ENCODE peak calls at places on chromosomes 16 and 17, in five cellular contexts. One of them, this sample, is unnamed.
A peak's percentile ranks its signal among the peaks of the same experiment; 100 is the strongest.

GRCh38 chr17:2392252-2393183 is 8.3 kb downstream of the MNT start:
- DNase-seq in NCI-H1694: peak; percentile 74
- DNase-seq in putamen: peak; percentile 97
- DNase-seq in AG08395: peak; percentile 93
- DNase-seq in right lobe of liver: peak; percentile 98
- DNase-seq in this sample: peak; percentile 81

GRCh38 chr17:39605492-39606433 is 2.0 kb downstream of the NEUROD2 start:
- DNase-seq in NCI-H1694: no peak
- DNase-seq in putamen: no peak
- DNase-seq in AG08395: no peak
- DNase-seq in right lobe of liver: no peak
- DNase-seq in this sample: no peak

GRCh38 chr17:41835214-41835799 is 725 bp downstream of the NT5C3B start:
- DNase-seq in NCI-H1694: no peak
- DNase-seq in putamen: no peak
- DNase-seq in AG08395: peak; percentile 43
- DNase-seq in right lobe of liver: no peak
- DNase-seq in this sample: no peak

GRCh38 chr17:11561702-11562101 is 36.6 kb upstream of the DNAH9 start:
- DNase-seq in NCI-H1694: no peak
- DNase-seq in putamen: no peak
- DNase-seq in AG08395: no peak
- DNase-seq in right lobe of liver: no peak
- DNase-seq in this sample: no peak

GRCh38 chr16:73277066-73277465 is 229.1 kb upstream of the ZFHX3 start:
- DNase-seq in NCI-H1694: no peak
- DNase-seq in putamen: no peak
- DNase-seq in AG08395: no peak
- DNase-seq in right lobe of liver: no peak
- DNase-seq in this sample: no peak

GRCh38 chr17:21371511-21372081 is 4.6 kb upstream of the KCNJ12 start:
- DNase-seq in NCI-H1694: no peak
- DNase-seq in putamen: no peak
- DNase-seq in AG08395: no peak
- DNase-seq in right lobe of liver: peak; percentile 73
- DNase-seq in this sample: no peak

GRCh38 chr17:40443988-40444899 is 994 bp downstream of the IGFBP4 start:
- DNase-seq in NCI-H1694: no peak
- DNase-seq in putamen: no peak
- DNase-seq in AG08395: no peak
- DNase-seq in right lobe of liver: no peak
- DNase-seq in this sample: no peak

GRCh38 chr17:7404737-7405412 is 978 bp upstream of the TMEM256 start:
- DNase-seq in NCI-H1694: no peak
- DNase-seq in putamen: no peak
- DNase-seq in AG08395: peak; percentile 73
- DNase-seq in right lobe of liver: peak; percentile 74
- DNase-seq in this sample: no peak

GRCh38 chr16:85928411-85928820 is 29.5 kb downstream of the IRF8 start:
- DNase-seq in NCI-H1694: peak; percentile 65
- DNase-seq in putamen: no peak
- DNase-seq in AG08395: peak; percentile 52
- DNase-seq in right lobe of liver: peak; percentile 64
- DNase-seq in this sample: no peak

GRCh38 chr17:16887523-16888095 is 84.3 kb downstream of the TNFRSF13B start:
- DNase-seq in NCI-H1694: no peak
- DNase-seq in putamen: no peak
- DNase-seq in AG08395: no peak
- DNase-seq in right lobe of liver: no peak
- DNase-seq in this sample: no peak

GRCh38 chr17:51258756-51259573 is 884 bp downstream of the MBTD1 start:
- DNase-seq in NCI-H1694: no peak
- DNase-seq in putamen: peak; percentile 24
- DNase-seq in AG08395: no peak
- DNase-seq in right lobe of liver: peak; percentile 59
- DNase-seq in this sample: no peak

GRCh38 chr16:85025781-85026653 is 1.6 kb upstream of the KIAA0513 start:
- DNase-seq in NCI-H1694: no peak
- DNase-seq in putamen: no peak
- DNase-seq in AG08395: no peak
- DNase-seq in right lobe of liver: no peak
- DNase-seq in this sample: no peak

GRCh38 chr16:30104492-30104891 is 8.5 kb upstream of the YPEL3 start:
- DNase-seq in NCI-H1694: no peak
- DNase-seq in putamen: no peak
- DNase-seq in AG08395: no peak
- DNase-seq in right lobe of liver: no peak
- DNase-seq in this sample: no peak

GRCh38 chr17:79814966-79815835 is 18.3 kb upstream of the CBX8 start:
- DNase-seq in NCI-H1694: no peak
- DNase-seq in putamen: no peak
- DNase-seq in AG08395: peak; percentile 56
- DNase-seq in right lobe of liver: peak; percentile 83
- DNase-seq in this sample: no peak

GRCh38 chr16:89498839-89499238 is 8.5 kb upstream of the ANKRD11 start:
- DNase-seq in NCI-H1694: no peak
- DNase-seq in putamen: no peak
- DNase-seq in AG08395: peak; percentile 86
- DNase-seq in right lobe of liver: no peak
- DNase-seq in this sample: no peak

GRCh38 chr16:31513126-31513525 is 4.9 kb upstream of the RUSF1 start:
- DNase-seq in NCI-H1694: no peak
- DNase-seq in putamen: no peak
- DNase-seq in AG08395: peak; percentile 63
- DNase-seq in right lobe of liver: no peak
- DNase-seq in this sample: no peak

GRCh38 chr16:27826893-27827289 is 236.6 kb downstream of the GSG1L start:
- DNase-seq in NCI-H1694: no peak
- DNase-seq in putamen: no peak
- DNase-seq in AG08395: no peak
- DNase-seq in right lobe of liver: no peak
- DNase-seq in this sample: no peak

GRCh38 chr17:60148300-60148838 is 1.4 kb upstream of the CA4 start:
- DNase-seq in NCI-H1694: no peak
- DNase-seq in putamen: no peak
- DNase-seq in AG08395: no peak
- DNase-seq in right lobe of liver: no peak
- DNase-seq in this sample: no peak

GRCh38 chr17:80034977-80035686 is 540 bp downstream of the TBC1D16 start:
- DNase-seq in NCI-H1694: no peak
- DNase-seq in putamen: no peak
- DNase-seq in AG08395: peak; percentile 28
- DNase-seq in right lobe of liver: no peak
- DNase-seq in this sample: no peak

GRCh38 chr16:6672507-6672906 is 660.1 kb upstream of the RBFOX1 start:
- DNase-seq in NCI-H1694: no peak
- DNase-seq in putamen: no peak
- DNase-seq in AG08395: no peak
- DNase-seq in right lobe of liver: no peak
- DNase-seq in this sample: no peak

GRCh38 chr17:76051071-76051467 is 21.2 kb downstream of the SRP68 start:
- DNase-seq in NCI-H1694: no peak
- DNase-seq in putamen: no peak
- DNase-seq in AG08395: no peak
- DNase-seq in right lobe of liver: no peak
- DNase-seq in this sample: no peak